ENCODE peak calls at places on chromosomes 1 and 21, in seven cellular contexts. L is heart left ventricle; A is heart right ventricle; Y is osteoblast; C is BJ; J is cardiac muscle cell; W is effector memory CD4-positive, alpha-beta T cell. U is an unnamed sample.
A peak's percentile ranks its signal among the peaks of the same experiment; 100 is the strongest.

GRCh38 chr1:245310605-245311531 is 156.1 kb downstream of the KIF26B start:
- DNase-seq in Y (no peak), J (peak; percentile 59), L (no peak), A (no peak), C (no peak), W (no peak), U (peak; percentile 61)

GRCh38 chr1:15028117-15028516 is 125.4 kb upstream of the TMEM51 start:
- DNase-seq in J (no peak), A (peak; percentile 33), C (peak; percentile 74), L (no peak), Y (peak; percentile 100), W (no peak), U (no peak)

GRCh38 chr1:29579821-29580425 is 343.6 kb downstream of the PTPRU start:
- DNase-seq in A (no peak), C (peak; percentile 45), L (no peak), Y (no peak), J (no peak), W (no peak), U (no peak)

GRCh38 chr1:154154534-154155181 is at the start of gene NUP210L:
- DNase-seq in J (no peak), W (no peak), A (peak; percentile 63), Y (peak; percentile 32), L (peak; percentile 68), C (no peak), U (peak; percentile 83)

GRCh38 chr21:42147386-42148020 is 71.4 kb upstream of the ABCG1 start:
- DNase-seq in W (no peak), J (no peak), C (no peak), Y (no peak), L (peak; percentile 60), A (no peak), U (no peak)

GRCh38 chr1:21869620-21870121 is 57.6 kb downstream of the LDLRAD2 start:
- DNase-seq in C (peak; percentile 49), A (peak; percentile 70), L (peak; percentile 84), Y (peak; percentile 100), W (no peak), J (no peak), U (no peak)

GRCh38 chr1:203287109-203287893 is 18.0 kb upstream of the BTG2 start:
- DNase-seq in L (peak; percentile 80), Y (no peak), C (no peak), J (peak; percentile 59), A (peak; percentile 55), W (peak; percentile 73), U (peak; percentile 66)

GRCh38 chr1:214281902-214282695 is 1.1 kb downstream of the SMYD2 start:
- DNase-seq in W (no peak), C (no peak), A (peak; percentile 46), Y (peak; percentile 87), L (no peak), J (peak; percentile 13), U (no peak)

GRCh38 chr1:224113918-224114786 is at the start of gene FBXO28:
- DNase-seq in C (peak; percentile 60), W (peak; percentile 86), A (peak; percentile 94), L (peak; percentile 96), J (peak; percentile 94), Y (peak; percentile 98), U (peak; percentile 94)

GRCh38 chr1:224114787-224115175 is 870 bp downstream of the FBXO28 start:
- DNase-seq in J (no peak), A (no peak), C (no peak), Y (peak; percentile 69), L (no peak), W (no peak), U (no peak)

GRCh38 chr1:224109981-224110380 is 3.9 kb upstream of the FBXO28 start:
- DNase-seq in A (no peak), C (no peak), J (no peak), L (no peak), Y (no peak), W (no peak), U (no peak)

GRCh38 chr1:224113545-224113917 is 380 bp upstream of the FBXO28 start:
- DNase-seq in W (no peak), Y (peak; percentile 80), J (no peak), C (no peak), A (no peak), L (no peak), U (no peak)

GRCh38 chr1:224113005-224113404 is 906 bp upstream of the FBXO28 start:
- DNase-seq in J (no peak), Y (no peak), L (no peak), W (no peak), C (no peak), A (no peak), U (no peak)
- H3K4me3 ChIP-seq in J (no peak overlapping the region), Y (no peak overlapping the region), L (no peak overlapping the region), W (no peak overlapping the region), C (no peak overlapping the region), A (no peak overlapping the region), U (no peak overlapping the region)

DNA sequence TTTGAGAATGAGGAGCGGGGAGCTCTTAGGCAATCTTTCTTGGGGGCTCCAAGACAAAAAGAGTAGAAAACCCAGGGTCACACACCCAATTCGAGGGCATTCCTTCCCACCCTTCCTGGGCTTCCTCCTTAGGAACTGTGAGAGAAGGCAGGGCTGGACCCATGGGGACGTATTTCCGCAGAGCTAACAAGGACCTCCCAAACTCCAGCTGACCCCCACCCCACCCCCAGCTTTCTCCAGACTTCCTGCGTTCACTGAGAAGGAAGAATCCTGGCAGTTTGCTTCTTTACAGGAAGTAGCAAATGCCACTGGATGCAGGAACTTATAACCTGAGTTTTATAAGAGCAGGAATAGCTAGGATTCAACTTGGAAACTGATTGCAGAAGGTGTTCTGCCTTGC is 2.7 kb upstream of the LHX9 start:
- DNase-seq in J (no peak), A (no peak), L (no peak), Y (no peak), C (no peak), W (no peak), U (peak; percentile 44)
- H3K27me3 ChIP-seq in J (peaks cover 100% of the 10 kb centered on the region), A (peaks cover 100% of the 10 kb centered on the region), L (peaks cover 65% of the 10 kb centered on the region), Y (peaks cover 87% of the 10 kb centered on the region), C (peaks cover 54% of the 10 kb centered on the region), W (peaks cover 100% of the 10 kb centered on the region), U (peaks cover 100% of the 10 kb centered on the region)

DNA sequence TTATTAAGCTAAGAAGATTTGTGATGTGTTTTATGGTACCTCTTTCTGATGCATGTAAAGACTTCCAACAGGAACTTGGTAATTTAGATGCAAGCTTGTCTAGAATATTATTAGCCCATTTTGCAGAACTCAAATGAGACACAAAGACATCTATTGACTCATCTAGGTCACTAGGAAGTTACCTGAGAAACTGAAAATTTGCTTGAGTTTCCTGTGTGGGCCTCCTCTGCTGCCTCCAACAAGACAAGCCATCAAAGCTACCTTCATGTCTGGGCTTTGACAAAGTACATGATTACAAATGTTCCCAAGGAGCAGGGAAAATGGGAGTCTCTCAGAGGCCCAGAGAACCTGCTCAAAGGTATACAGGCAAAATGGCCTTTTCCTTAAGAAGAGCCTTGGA is 5.6 kb downstream of the RUNX1 start:
- DNase-seq in J (no peak), L (no peak), Y (no peak), A (no peak), W (no peak), C (no peak), U (no peak)
- H3K36me3 ChIP-seq in J (no peaks in the 10 kb centered on the region), L (no peaks in the 10 kb centered on the region), Y (peaks cover 8% of the 10 kb centered on the region), A (no peaks in the 10 kb centered on the region), W (peaks cover 5% of the 10 kb centered on the region), C (no peaks in the 10 kb centered on the region), U (no peaks in the 10 kb centered on the region)

GRCh38 chr1:16980473-16981268 is at the start of gene MFAP2:
- DNase-seq in Y (peak; percentile 92), L (no peak), J (peak; percentile 58), C (no peak), W (no peak), A (no peak), U (peak; percentile 98)

GRCh38 chr1:16978139-16978538 is 2.3 kb downstream of the MFAP2 start:
- DNase-seq in A (no peak), C (no peak), W (no peak), Y (no peak), L (no peak), J (no peak), U (peak; percentile 41)

GRCh38 chr1:16981269-16981849 is 939 bp upstream of the MFAP2 start:
- DNase-seq in C (peak; percentile 49), A (no peak), W (no peak), J (no peak), L (no peak), Y (peak; percentile 100), U (peak; percentile 47)

GRCh38 chr1:16978589-16979474 is 1.6 kb downstream of the MFAP2 start:
- DNase-seq in Y (peak; percentile 100), W (no peak), J (no peak), L (peak; percentile 78), A (peak; percentile 42), C (peak; percentile 90), U (peak; percentile 78)

DNA sequence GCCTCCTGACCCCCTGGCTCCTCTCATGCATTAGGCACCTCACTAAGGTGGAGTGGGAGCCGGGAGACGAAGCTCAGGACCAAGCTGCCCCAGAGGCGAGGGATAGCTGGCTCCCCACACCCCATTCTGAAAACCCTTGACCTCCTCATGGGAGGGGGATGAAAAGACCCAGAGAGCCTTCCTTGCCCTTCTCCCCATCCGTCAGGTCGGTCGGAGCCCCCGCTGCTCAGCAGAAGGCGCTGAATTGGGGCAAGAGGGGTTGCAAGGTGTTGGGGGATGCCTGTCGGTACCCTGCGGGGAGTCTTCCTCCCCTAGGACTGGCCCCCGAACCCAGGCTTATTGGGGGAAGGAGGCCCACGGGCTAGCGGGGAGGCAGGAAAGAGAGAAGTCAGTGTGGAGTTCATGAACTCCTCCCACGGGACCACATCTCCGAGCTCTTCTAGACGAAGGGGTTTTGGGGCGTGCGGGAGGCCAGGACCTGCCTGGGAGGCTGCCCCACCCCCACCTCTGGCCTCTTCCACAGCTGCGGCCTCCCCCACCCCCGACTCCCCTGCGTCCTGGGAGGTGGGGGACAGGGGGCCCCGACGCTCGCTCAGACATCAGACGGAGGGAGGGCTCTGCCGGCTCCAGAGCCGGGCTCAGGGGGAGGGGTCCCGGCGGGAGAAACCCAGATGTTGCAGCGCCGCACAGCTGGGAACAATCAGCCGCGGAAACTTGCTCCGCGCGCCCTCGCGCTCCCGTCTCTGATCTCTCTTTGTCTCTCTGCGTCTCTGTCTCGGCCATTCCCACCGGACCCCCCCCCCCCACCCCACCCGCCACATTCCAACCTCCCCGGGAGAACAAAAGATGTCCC is 719 bp downstream of the MFAP2 start:
- DNase-seq in J (no peak), Y (peak; percentile 91), W (no peak), C (no peak), A (peak; percentile 44), L (no peak), U (peak; percentile 93)
- H3K4me3 ChIP-seq in J (peak overlapping the region; percentile 79), Y (peak overlapping the region; percentile 78), W (peak overlapping the region; percentile 32), C (peak overlapping the region; percentile 66), A (peak overlapping the region; percentile 52), L (peak overlapping the region; percentile 2), U (peak overlapping the region; percentile 75)

DNA sequence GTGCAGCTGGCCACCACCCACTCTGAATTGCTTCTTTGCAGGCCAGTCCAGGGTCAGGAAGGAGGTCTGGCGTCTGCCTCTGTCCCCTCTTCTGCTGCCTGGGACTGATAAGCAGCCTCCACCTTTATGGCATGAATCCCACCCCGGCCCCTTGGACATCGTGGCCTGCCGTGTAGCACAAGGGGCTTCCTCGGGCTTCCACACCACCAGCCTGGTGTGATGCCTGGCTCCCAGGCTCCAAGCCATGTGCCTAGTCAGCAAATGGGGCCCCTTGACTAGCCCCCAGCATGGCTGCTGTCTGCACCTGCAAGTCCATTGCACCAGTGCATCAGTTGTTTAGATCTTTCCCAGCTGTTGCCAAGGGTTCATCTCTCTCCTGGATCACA is 9.9 kb upstream of the ARF1 start:
- DNase-seq in L (peak; percentile 31), W (no peak), J (no peak), C (no peak), Y (no peak), A (no peak), U (no peak)
- H3K27me3 ChIP-seq in L (no peaks in the 10 kb centered on the region), W (no peaks in the 10 kb centered on the region), J (peaks cover 34% of the 10 kb centered on the region), C (no peaks in the 10 kb centered on the region), Y (peaks cover 1% of the 10 kb centered on the region), A (peaks cover 11% of the 10 kb centered on the region), U (peaks cover 63% of the 10 kb centered on the region)

GRCh38 chr1:167462341-167462740 is 56.0 kb downstream of the CD247 start:
- DNase-seq in Y (no peak), L (no peak), A (no peak), W (no peak), J (no peak), C (no peak), U (no peak)
- H3K36me3 ChIP-seq in Y (no peaks in the 10 kb centered on the region), L (no peaks in the 10 kb centered on the region), A (no peaks in the 10 kb centered on the region), W (peaks cover 17% of the 10 kb centered on the region), J (no peaks in the 10 kb centered on the region), C (no peaks in the 10 kb centered on the region), U (no peaks in the 10 kb centered on the region)

U was measured in H7.